ENCODE peak calls at places on chromosomes 13 and 19, in nine cellular contexts. One of them, this sample, is unnamed.

GRCh38 chr13:46728777-46729176 is 68.2 kb downstream of the ESD start:
- DNase-seq in GM20000: peak
- DNase-seq in fibroblast of the aortic adventitia: no peak
- DNase-seq in HEK293T: peak
- DNase-seq in lung: no peak
- DNase-seq in chondrocyte: no peak
- DNase-seq in neural progenitor cell: peak
- DNase-seq in bronchial epithelial cell: peak
- DNase-seq in left ventricle myocardium inferior: no peak
- DNase-seq in this sample: peak

GRCh38 chr19:52691737-52692136 is 43.1 kb downstream of the ZNF611 start:
- DNase-seq in neural progenitor cell: no peak
- DNase-seq in chondrocyte: no peak
- DNase-seq in HEK293T: no peak
- DNase-seq in fibroblast of the aortic adventitia: no peak
- DNase-seq in left ventricle myocardium inferior: no peak
- DNase-seq in bronchial epithelial cell: no peak
- DNase-seq in GM20000: peak
- DNase-seq in lung: no peak
- DNase-seq in this sample: peak

GRCh38 chr19:40594251-40594650 is 6.9 kb upstream of the LTBP4 start:
- DNase-seq in neural progenitor cell: peak
- DNase-seq in HEK293T: no peak
- DNase-seq in lung: no peak
- DNase-seq in left ventricle myocardium inferior: no peak
- DNase-seq in chondrocyte: no peak
- DNase-seq in fibroblast of the aortic adventitia: no peak
- DNase-seq in GM20000: no peak
- DNase-seq in bronchial epithelial cell: no peak
- DNase-seq in this sample: peak

GRCh38 chr19:40542197-40542859 is 34.3 kb upstream of the SHKBP1 start:
- DNase-seq in left ventricle myocardium inferior: peak
- DNase-seq in chondrocyte: no peak
- DNase-seq in HEK293T: no peak
- DNase-seq in bronchial epithelial cell: no peak
- DNase-seq in fibroblast of the aortic adventitia: peak
- DNase-seq in lung: peak
- DNase-seq in GM20000: no peak
- DNase-seq in neural progenitor cell: no peak
- DNase-seq in this sample: no peak

GRCh38 chr13:28705734-28706133 is 13.0 kb downstream of the SLC46A3 start:
- DNase-seq in fibroblast of the aortic adventitia: peak
- DNase-seq in left ventricle myocardium inferior: no peak
- DNase-seq in bronchial epithelial cell: no peak
- DNase-seq in lung: no peak
- DNase-seq in GM20000: no peak
- DNase-seq in chondrocyte: no peak
- DNase-seq in HEK293T: no peak
- DNase-seq in neural progenitor cell: no peak
- DNase-seq in this sample: no peak

GRCh38 chr13:98480915-98481510 is 95.9 kb downstream of the STK24 start:
- DNase-seq in bronchial epithelial cell: no peak
- DNase-seq in GM20000: peak
- DNase-seq in fibroblast of the aortic adventitia: no peak
- DNase-seq in HEK293T: no peak
- DNase-seq in chondrocyte: no peak
- DNase-seq in lung: no peak
- DNase-seq in neural progenitor cell: no peak
- DNase-seq in left ventricle myocardium inferior: peak
- DNase-seq in this sample: no peak

GRCh38 chr13:90427322-90428272 is 919.9 kb upstream of the MIR17HG start:
- DNase-seq in chondrocyte: no peak
- DNase-seq in fibroblast of the aortic adventitia: no peak
- DNase-seq in lung: no peak
- DNase-seq in GM20000: no peak
- DNase-seq in bronchial epithelial cell: no peak
- DNase-seq in neural progenitor cell: peak
- DNase-seq in HEK293T: no peak
- DNase-seq in left ventricle myocardium inferior: no peak
- DNase-seq in this sample: no peak

GRCh38 chr13:30520571-30520970 is 54.8 kb upstream of the HMGB1 start:
- DNase-seq in lung: no peak
- DNase-seq in fibroblast of the aortic adventitia: peak
- DNase-seq in left ventricle myocardium inferior: no peak
- DNase-seq in neural progenitor cell: no peak
- DNase-seq in HEK293T: no peak
- DNase-seq in chondrocyte: no peak
- DNase-seq in bronchial epithelial cell: peak
- DNase-seq in GM20000: no peak
- DNase-seq in this sample: no peak

GRCh38 chr19:36140289-36141038 is 598 bp downstream of the CAPNS1 start:
- DNase-seq in chondrocyte: no peak
- DNase-seq in neural progenitor cell: peak
- DNase-seq in lung: peak
- DNase-seq in HEK293T: peak
- DNase-seq in GM20000: peak
- DNase-seq in bronchial epithelial cell: peak
- DNase-seq in left ventricle myocardium inferior: peak
- DNase-seq in fibroblast of the aortic adventitia: peak
- DNase-seq in this sample: peak

GRCh38 chr13:50911051-50911690 is 1.6 kb downstream of the RNASEH2B start:
- DNase-seq in fibroblast of the aortic adventitia: peak
- DNase-seq in GM20000: peak
- DNase-seq in bronchial epithelial cell: peak
- DNase-seq in neural progenitor cell: peak
- DNase-seq in chondrocyte: no peak
- DNase-seq in HEK293T: no peak
- DNase-seq in left ventricle myocardium inferior: no peak
- DNase-seq in lung: no peak
- DNase-seq in this sample: no peak

GRCh38 chr19:29389495-29389894 is 136.3 kb upstream of the VSTM2B start:
- DNase-seq in GM20000: no peak
- DNase-seq in chondrocyte: peak
- DNase-seq in bronchial epithelial cell: no peak
- DNase-seq in lung: no peak
- DNase-seq in HEK293T: no peak
- DNase-seq in fibroblast of the aortic adventitia: no peak
- DNase-seq in left ventricle myocardium inferior: peak
- DNase-seq in neural progenitor cell: no peak
- DNase-seq in this sample: no peak

GRCh38 chr19:30341646-30342201 is 30.5 kb upstream of the ZNF536 start:
- DNase-seq in bronchial epithelial cell: no peak
- DNase-seq in neural progenitor cell: no peak
- DNase-seq in GM20000: no peak
- DNase-seq in left ventricle myocardium inferior: no peak
- DNase-seq in fibroblast of the aortic adventitia: no peak
- DNase-seq in lung: no peak
- DNase-seq in chondrocyte: no peak
- DNase-seq in HEK293T: no peak
- DNase-seq in this sample: no peak

GRCh38 chr19:33133438-33134031 is 1.6 kb downstream of the WDR88 start:
- DNase-seq in chondrocyte: no peak
- DNase-seq in neural progenitor cell: peak
- DNase-seq in HEK293T: no peak
- DNase-seq in lung: no peak
- DNase-seq in fibroblast of the aortic adventitia: peak
- DNase-seq in left ventricle myocardium inferior: no peak
- DNase-seq in bronchial epithelial cell: no peak
- DNase-seq in GM20000: peak
- DNase-seq in this sample: peak

GRCh38 chr19:3936506-3937442 is 3.9 kb downstream of the NMRK2 start:
- DNase-seq in GM20000: no peak
- DNase-seq in fibroblast of the aortic adventitia: no peak
- DNase-seq in bronchial epithelial cell: no peak
- DNase-seq in lung: no peak
- DNase-seq in HEK293T: no peak
- DNase-seq in chondrocyte: no peak
- DNase-seq in neural progenitor cell: no peak
- DNase-seq in left ventricle myocardium inferior: no peak
- DNase-seq in this sample: no peak